ENCODE peak calls at places on chromosomes 16 and 17, in four cellular contexts. I, L, M and G are unnamed samples.

GRCh38 chr16:27920391-27920891 is 143.1 kb downstream of the GSG1L start:
- DNase-seq in L (no peak), I (peak), M (no peak), G (no peak)

GRCh38 chr17:15180121-15180561 is 85.0 kb downstream of the PMP22 start:
- DNase-seq in L (no peak), M (no peak), I (peak), G (no peak)

GRCh38 chr17:29733151-29733550 is 110.4 kb upstream of the CORO6 start:
- DNase-seq in I (no peak), L (no peak), M (no peak), G (no peak)

GRCh38 chr16:75805946-75806345 is 79.7 kb upstream of the CPHXL start:
- DNase-seq in I (peak), M (no peak), L (no peak), G (no peak)

GRCh38 chr17:49756805-49757496 is 7.0 kb downstream of the FAM117A start:
- DNase-seq in M (no peak), L (no peak), I (no peak), G (no peak)

GRCh38 chr17:29566473-29567361 is at the start of gene ABHD15:
- DNase-seq in L (no peak), M (no peak), I (peak), G (no peak)

GRCh38 chr17:36550491-36551417 is 6.0 kb downstream of the GGNBP2 start:
- DNase-seq in L (no peak), I (no peak), M (no peak), G (no peak)

GRCh38 chr16:84423416-84423837 is 55.1 kb downstream of the ATP2C2 start:
- DNase-seq in M (no peak), L (no peak), I (peak), G (no peak)

GRCh38 chr16:1786242-1787055 is 3.7 kb downstream of the NUBP2 start:
- DNase-seq in I (peak), L (no peak), M (no peak), G (no peak)

GRCh38 chr16:52611817-52612673 is 65.1 kb upstream of the TOX3 start:
- DNase-seq in I (no peak), M (no peak), L (no peak), G (no peak)

GRCh38 chr17:80145076-80146075 is 1.6 kb downstream of the EIF4A3 start:
- DNase-seq in M (no peak), L (no peak), I (no peak), G (no peak)

GRCh38 chr17:19288453-19288852 is 51.3 kb downstream of the EPN2 start:
- DNase-seq in L (no peak), I (peak), M (no peak), G (no peak)

GRCh38 chr17:82838386-82839063 is 1.3 kb downstream of the ZNF750 start:
- DNase-seq in L (peak), M (no peak), I (peak), G (peak)

GRCh38 chr16:3362931-3363330 is 7.2 kb downstream of the OR2C1 start:
- DNase-seq in I (no peak), L (no peak), M (no peak), G (no peak)

GRCh38 chr16:49596119-49596518 is 222.5 kb downstream of the C16orf78 start:
- DNase-seq in L (no peak), M (no peak), I (peak), G (no peak)

GRCh38 chr17:2386400-2387085 is 14.3 kb downstream of the MNT start:
- DNase-seq in M (no peak), L (no peak), I (no peak), G (no peak)

GRCh38 chr17:59803377-59803757 is 89.4 kb downstream of the TUBD1 start:
- DNase-seq in I (no peak), M (no peak), L (no peak), G (no peak)

GRCh38 chr17:82551779-82552457 is 32.4 kb downstream of the FOXK2 start:
- DNase-seq in L (no peak), I (peak), M (peak), G (no peak)

GRCh38 chr17:45847101-45847500 is 2.4 kb downstream of the SPPL2C start:
- DNase-seq in L (no peak), M (no peak), I (no peak), G (no peak)

GRCh38 chr16:31862761-31863160 is 10.8 kb upstream of the ZNF267 start:
- DNase-seq in I (no peak), M (no peak), L (no peak), G (no peak)

GRCh38 chr17:6393368-6393952 is 41.5 kb downstream of the AIPL1 start:
- DNase-seq in I (no peak), L (no peak), M (no peak), G (no peak)

GRCh38 chr17:50802609-50803571 is 32.5 kb upstream of the WFIKKN2 start:
- DNase-seq in I (no peak), L (no peak), M (no peak), G (no peak)

GRCh38 chr17:20170085-20170484 is 160.9 kb downstream of the SPECC1 start:
- DNase-seq in M (no peak), I (no peak), L (no peak), G (no peak)

GRCh38 chr16:53087101-53087500 is 32.3 kb downstream of the CHD9 start:
- DNase-seq in I (peak), L (no peak), M (no peak), G (no peak)

GRCh38 chr16:68086336-68086821 is 1.2 kb downstream of the NFATC3 start:
- DNase-seq in L (no peak), M (no peak), I (no peak), G (no peak)

GRCh38 chr16:68146583-68146982 is 61.4 kb downstream of the NFATC3 start:
- DNase-seq in M (no peak), L (peak), I (no peak), G (peak)

GRCh38 chr16:85655216-85656129 is 33.3 kb downstream of the GINS2 start:
- DNase-seq in M (no peak), I (no peak), L (no peak), G (no peak)

GRCh38 chr17:13415877-13416416 is 185.8 kb downstream of the HS3ST3A1 start:
- DNase-seq in I (no peak), L (peak), M (no peak), G (no peak)

GRCh38 chr16:20181386-20181785 is 107.7 kb upstream of the GPR139 start:
- DNase-seq in I (no peak), M (no peak), L (no peak), G (no peak)

GRCh38 chr17:3879591-3880417 is 13.0 kb downstream of the CAMKK1 start:
- DNase-seq in M (no peak), L (no peak), I (peak), G (no peak)

GRCh38 chr17:21140911-21141310 is 14.1 kb downstream of the DHRS7B start:
- DNase-seq in M (no peak), I (no peak), L (no peak), G (no peak)

GRCh38 chr16:47664653-47665325 is 203.7 kb downstream of the PHKB start:
- DNase-seq in M (no peak), L (no peak), I (no peak), G (no peak)